ENCODE peak calls at places on chromosome 21, in six cellular contexts. E is dorsolateral prefrontal cortex, A is H1, D is progenitor cell of endocrine pancreas, P is PC-3, J is suprapubic skin. I is an unnamed sample.

GRCh38 chr21:39938086-39938611 is 70.9 kb downstream of the PCP4 start:
- DNase-seq in E (no peak), A (no peak), D (no peak), P (no peak), J (no peak), I (no peak)

GRCh38 chr21:25458484-25458883 is 148.8 kb downstream of the MRPL39 start:
- DNase-seq in E (no peak), A (no peak), D (no peak), P (no peak), J (no peak), I (no peak)

GRCh38 chr21:14877581-14878228 is 187.1 kb downstream of the NRIP1 start:
- DNase-seq in E (no peak), A (no peak), D (no peak), P (peak; percentile 97), J (no peak), I (no peak)

GRCh38 chr21:23574932-23575331 is 2032.3 kb downstream of the MRPL39 start:
- DNase-seq in E (no peak), A (no peak), D (no peak), P (no peak), J (no peak), I (no peak)

GRCh38 chr21:39103689-39104088 is 79.6 kb downstream of the PSMG1 start:
- DNase-seq in E (no peak), A (no peak), D (no peak), P (no peak), J (peak; percentile 35), I (no peak)

GRCh38 chr21:45969921-45970673 is 11.5 kb upstream of the COL6A1 start:
- DNase-seq in E (no peak), A (no peak), D (no peak), P (no peak), J (peak; percentile 65), I (no peak)

GRCh38 chr21:42373181-42373907 is 7.0 kb upstream of the TFF1 start:
- DNase-seq in E (no peak), A (no peak), D (no peak), P (no peak), J (no peak), I (no peak)

GRCh38 chr21:28016571-28016970 is 976.1 kb downstream of the LTN1 start:
- DNase-seq in E (no peak), A (no peak), D (no peak), P (no peak), J (no peak), I (no peak)

GRCh38 chr21:26007911-26008579 is 162.5 kb downstream of the APP start:
- DNase-seq in E (no peak), A (no peak), D (no peak), P (no peak), J (no peak), I (no peak)

GRCh38 chr21:42563261-42564045 is 49.8 kb downstream of the SLC37A1 start:
- DNase-seq in E (peak; percentile 9), A (no peak), D (no peak), P (no peak), J (peak; percentile 48), I (no peak)

GRCh38 chr21:45885597-45885929 is 96.0 kb upstream of the COL6A1 start:
- DNase-seq in E (no peak), A (no peak), D (no peak), P (no peak), J (no peak), I (no peak)

GRCh38 chr21:29217818-29218252 is 80.9 kb upstream of the BACH1 start:
- DNase-seq in E (no peak), A (no peak), D (no peak), P (peak; percentile 98), J (no peak), I (no peak)

GRCh38 chr21:42781150-42781980 is 98.0 kb downstream of the WDR4 start:
- DNase-seq in E (no peak), A (peak; percentile 74), D (peak; percentile 47), P (peak; percentile 36), J (no peak), I (peak; percentile 66)

GRCh38 chr21:42692688-42693087 is 39.3 kb downstream of the PDE9A start:
- DNase-seq in E (no peak), A (no peak), D (no peak), P (no peak), J (peak; percentile 44), I (no peak)

GRCh38 chr21:30580132-30580531 is 10.1 kb downstream of the KRTAP22-2 start:
- DNase-seq in E (no peak), A (no peak), D (no peak), P (peak; percentile 49), J (no peak), I (no peak)

GRCh38 chr21:38721055-38721454 is 84.7 kb upstream of the ETS2 start:
- DNase-seq in E (no peak), A (no peak), D (no peak), P (no peak), J (no peak), I (peak; percentile 10)

GRCh38 chr21:14987370-14988170 is 77.2 kb downstream of the NRIP1 start:
- DNase-seq in E (no peak), A (no peak), D (no peak), P (no peak), J (no peak), I (no peak)

DNA sequence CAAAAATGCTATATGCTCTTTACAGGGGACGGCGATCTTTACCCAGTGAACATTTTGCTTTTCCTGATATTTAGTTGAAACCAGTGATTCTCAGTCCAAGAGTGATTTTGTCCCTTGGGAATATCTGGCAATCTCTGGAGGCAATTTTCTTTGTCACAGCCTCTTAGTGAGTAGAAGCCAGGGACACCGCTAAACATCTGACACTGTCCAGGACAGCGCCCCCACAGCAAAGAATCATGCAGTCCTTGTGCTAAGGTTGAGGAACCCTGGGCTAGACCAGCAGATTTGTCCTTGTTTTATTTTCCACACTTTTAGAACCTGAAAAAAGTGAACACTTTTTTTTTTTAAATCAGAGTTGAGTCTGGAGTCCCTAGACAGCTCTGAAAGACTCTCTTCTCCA is 13.1 kb downstream of the EVA1C start:
- DNase-seq in E (no peak), A (no peak), D (no peak), P (no peak), J (no peak), I (no peak)
- TF ChIP-seq CTCF in E (no peak), A (no peak), D (no peak), P (peak; percentile 39), J (no peak), I (no peak)

GRCh38 chr21:36859744-36860501 is 106.5 kb downstream of the HLCS start:
- DNase-seq in E (no peak), A (peak; percentile 83), D (no peak), P (peak; percentile 93), J (peak; percentile 83), I (peak; percentile 52)

GRCh38 chr21:36861924-36862323 is 104.5 kb downstream of the HLCS start:
- DNase-seq in E (no peak), A (no peak), D (no peak), P (no peak), J (no peak), I (no peak)

GRCh38 chr21:36861595-36861883 is 104.9 kb downstream of the HLCS start:
- DNase-seq in E (no peak), A (no peak), D (no peak), P (no peak), J (no peak), I (no peak)

GRCh38 chr21:36863260-36863659 is 103.2 kb downstream of the HLCS start:
- DNase-seq in E (no peak), A (no peak), D (no peak), P (no peak), J (no peak), I (peak; percentile 15)

DNA sequence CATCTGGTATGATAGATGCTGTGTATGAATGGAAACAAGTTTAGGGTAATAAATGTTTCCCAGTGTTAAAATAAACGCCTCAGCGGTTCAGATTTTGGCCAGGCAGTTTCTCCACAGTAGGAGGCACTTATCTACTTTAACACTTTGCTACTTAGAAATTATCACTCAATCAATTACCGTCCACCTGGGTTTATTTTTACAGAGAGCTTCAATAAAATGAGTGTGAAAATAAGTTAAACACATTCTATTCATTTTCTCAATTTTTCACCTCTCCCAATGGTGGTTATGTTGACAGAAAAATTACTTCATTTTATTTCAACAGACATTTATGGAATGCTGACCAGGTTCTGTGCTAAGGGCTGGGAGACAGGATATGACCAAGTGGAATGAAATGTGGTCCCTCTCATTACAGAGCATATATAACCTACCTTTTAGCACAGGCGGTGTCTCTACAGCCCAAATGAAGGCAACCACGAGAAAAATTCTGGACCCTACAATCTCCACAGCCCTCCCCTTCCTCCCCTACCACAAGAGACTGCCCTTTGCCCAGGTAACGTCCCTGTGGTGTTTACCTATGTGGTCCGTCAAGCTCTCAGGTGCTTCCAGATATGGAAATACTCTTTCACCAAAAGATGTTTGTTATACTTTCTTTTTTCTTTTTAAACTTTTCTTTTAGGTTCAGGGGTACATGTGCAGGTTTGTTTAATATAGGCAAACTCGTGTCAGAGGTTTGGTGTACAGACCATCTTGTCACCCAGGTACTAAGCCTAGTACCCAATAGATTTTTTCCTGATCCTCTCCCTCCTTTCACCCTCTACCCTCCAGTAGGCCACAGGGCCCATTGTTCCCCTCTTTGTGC is 105.5 kb downstream of the HLCS start:
- DNase-seq in E (no peak), A (no peak), D (no peak), P (peak; percentile 95), J (no peak), I (no peak)
- TF ChIP-seq CTCF in E (no peak), A (no peak), D (no peak), P (no peak), J (no peak), I (no peak)

DNA sequence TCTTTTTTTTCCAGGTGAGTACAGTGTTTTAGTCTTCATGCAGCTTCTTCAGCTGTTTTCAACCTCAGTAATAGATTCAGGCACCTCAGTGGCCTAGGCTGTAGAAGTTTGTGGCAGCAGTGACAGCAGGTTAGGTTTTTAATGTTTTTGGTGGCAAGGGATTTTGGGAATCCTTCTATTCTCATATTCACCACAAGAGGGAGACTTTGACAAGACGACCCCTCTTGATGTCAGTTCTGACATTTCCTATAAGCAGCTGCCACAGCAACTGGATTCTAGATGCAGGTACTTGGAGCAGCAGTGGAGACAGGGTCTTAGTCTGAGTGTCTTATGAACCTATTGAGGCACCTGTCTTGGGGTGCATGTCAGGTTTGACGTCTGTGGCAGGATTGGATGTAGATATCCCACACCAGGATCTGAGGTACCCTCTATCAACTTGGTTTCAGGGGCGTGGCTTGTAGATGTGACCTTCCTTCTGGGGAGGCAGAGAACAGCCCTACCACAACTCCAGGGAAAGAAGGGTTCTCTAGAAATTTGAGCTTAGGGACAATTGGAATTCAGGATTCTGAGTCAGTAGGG is 1104.2 kb upstream of the TMPRSS15 start:
- DNase-seq in E (no peak), A (no peak), D (no peak), P (peak; percentile 28), J (no peak), I (no peak)
- TF ChIP-seq CTCF in E (no peak), A (peak; percentile 47), D (peak; percentile 73), P (peak; percentile 54), J (no peak), I (peak; percentile 42)

DNA sequence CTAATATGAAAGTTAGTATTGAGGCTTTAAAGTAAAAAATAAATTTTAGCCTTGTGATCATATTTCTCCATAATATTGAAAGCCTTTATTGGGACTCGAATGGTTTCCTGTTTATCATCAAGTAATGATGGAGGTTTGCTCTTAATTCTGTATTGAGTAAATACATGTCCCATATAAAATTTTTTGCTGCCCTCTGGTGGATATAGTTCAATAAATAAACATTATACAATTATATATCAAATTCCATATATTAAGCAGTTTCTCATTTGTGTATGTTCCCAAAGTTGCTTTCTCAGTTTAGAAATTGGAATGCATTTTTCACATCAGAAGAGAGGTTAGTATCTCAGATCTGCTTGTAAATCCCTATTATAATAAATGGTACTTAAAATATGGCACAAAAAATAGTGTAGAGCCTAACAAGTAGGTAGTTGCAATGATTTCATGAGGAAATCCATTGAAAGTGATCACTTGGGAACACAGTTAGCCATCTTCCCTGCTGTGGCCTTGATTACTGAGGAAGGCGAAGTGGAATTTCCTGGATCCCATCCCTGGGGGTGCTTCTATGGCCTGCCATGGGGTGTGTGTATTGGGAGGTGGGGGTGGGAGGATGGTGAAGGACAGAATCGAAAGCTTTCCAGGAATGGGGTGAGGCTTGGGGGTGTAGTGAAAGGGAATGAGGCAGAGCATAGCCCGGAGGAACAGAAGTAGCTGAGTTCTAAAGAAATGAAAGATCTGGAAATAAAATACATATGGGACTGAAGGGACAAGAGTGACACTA is 84.1 kb upstream of the C21orf91 start:
- DNase-seq in E (no peak), A (no peak), D (no peak), P (peak; percentile 73), J (no peak), I (no peak)
- TF ChIP-seq CTCF in E (peak; percentile 51), A (no peak), D (peak; percentile 24), P (peak; percentile 49), J (no peak), I (no peak)

I was measured in nephron progenitor cell.